ENCODE peak calls at places on chromosome 12, in five cellular contexts. O, V, P, A and F are unnamed samples.

GRCh38 chr12:115101518-115101917 is 417.5 kb upstream of the TBX3 start:
- DNase-seq in O (no peak), V (no peak), P (no peak), A (no peak), F (no peak)

GRCh38 chr12:43132291-43132690 is 419.7 kb downstream of the ADAMTS20 start:
- DNase-seq in O (no peak), V (no peak), P (no peak), A (no peak), F (no peak)

GRCh38 chr12:109029411-109029810 is 8.5 kb upstream of the SVOP start:
- DNase-seq in O (no peak), V (no peak), P (no peak), A (no peak), F (no peak)

GRCh38 chr12:20264608-20265114 is 103.7 kb upstream of the PDE3A start:
- DNase-seq in O (no peak), V (no peak), P (peak), A (no peak), F (no peak)

GRCh38 chr12:89663577-89664357 is 44.9 kb downstream of the ATP2B1 start:
- DNase-seq in O (peak), V (peak), P (no peak), A (no peak), F (no peak)

GRCh38 chr12:124496584-124496983 is 70.8 kb downstream of the NCOR2 start:
- DNase-seq in O (no peak), V (peak), P (no peak), A (no peak), F (no peak)

GRCh38 chr12:54364413-54364812 is at the start of gene GPR84:
- DNase-seq in O (peak), V (no peak), P (no peak), A (no peak), F (peak)

GRCh38 chr12:22729898-22730443 is 105.0 kb downstream of the ETNK1 start:
- DNase-seq in O (no peak), V (no peak), P (no peak), A (no peak), F (no peak)

GRCh38 chr12:49389092-49389703 is 21.9 kb downstream of the SPATS2 start:
- DNase-seq in O (no peak), V (no peak), P (peak), A (no peak), F (no peak)

GRCh38 chr12:75208851-75209781 is 523 bp downstream of the KCNC2 start:
- DNase-seq in O (no peak), V (no peak), P (no peak), A (no peak), F (no peak)

GRCh38 chr12:108565976-108566375 is 3.6 kb downstream of the ISCU start:
- DNase-seq in O (peak), V (no peak), P (no peak), A (no peak), F (peak)

GRCh38 chr12:77724367-77724957 is 106.2 kb upstream of the NAV3 start:
- DNase-seq in O (no peak), V (no peak), P (no peak), A (peak), F (no peak)

GRCh38 chr12:122935318-122935717 is 30.9 kb downstream of the ABCB9 start:
- DNase-seq in O (no peak), V (no peak), P (no peak), A (no peak), F (no peak)

GRCh38 chr12:54509660-54510059 is 12.1 kb downstream of the NCKAP1L start:
- DNase-seq in O (no peak), V (no peak), P (no peak), A (no peak), F (no peak)

GRCh38 chr12:946656-947055 is 2.8 kb downstream of the RAD52 start:
- DNase-seq in O (peak), V (no peak), P (no peak), A (no peak), F (no peak)

GRCh38 chr12:71197460-71197859 is 39.7 kb upstream of the TSPAN8 start:
- DNase-seq in O (no peak), V (no peak), P (no peak), A (no peak), F (no peak)

GRCh38 chr12:131076277-131076676 is 122.6 kb downstream of the ADGRD1 start:
- DNase-seq in O (no peak), V (no peak), P (no peak), A (no peak), F (no peak)

GRCh38 chr12:15049456-15050153 is 76.8 kb downstream of the PDE6H start:
- DNase-seq in O (no peak), V (no peak), P (no peak), A (no peak), F (no peak)

GRCh38 chr12:97456792-97457191 is 5.8 kb upstream of the RMST start:
- DNase-seq in O (no peak), V (no peak), P (no peak), A (no peak), F (no peak)

GRCh38 chr12:43057561-43057960 is 468.0 kb upstream of the PRICKLE1 start:
- DNase-seq in O (no peak), V (no peak), P (no peak), A (no peak), F (no peak)

GRCh38 chr12:761276-761675 is 8.9 kb downstream of the WNK1 start:
- DNase-seq in O (no peak), V (no peak), P (no peak), A (no peak), F (no peak)

GRCh38 chr12:4587108-4587507 is 25.1 kb downstream of the DYRK4 start:
- DNase-seq in O (no peak), V (no peak), P (no peak), A (no peak), F (no peak)

GRCh38 chr12:50062733-50063452 is 5.5 kb downstream of the ASIC1 start:
- DNase-seq in O (no peak), V (no peak), P (no peak), A (no peak), F (no peak)

GRCh38 chr12:112130461-112130998 is 5.2 kb downstream of the TRAFD1 start:
- DNase-seq in O (peak), V (no peak), P (no peak), A (no peak), F (no peak)

GRCh38 chr12:39764944-39765560 is 145.4 kb upstream of the ABCD2 start:
- DNase-seq in O (no peak), V (peak), P (no peak), A (peak), F (no peak)

GRCh38 chr12:94100254-94100653 is 48.1 kb upstream of the PLXNC1 start:
- DNase-seq in O (no peak), V (peak), P (no peak), A (no peak), F (no peak)

GRCh38 chr12:98154850-98155249 is 360.5 kb upstream of the TMPO start:
- DNase-seq in O (no peak), V (no peak), P (peak), A (peak), F (no peak)

GRCh38 chr12:7645395-7646177 is 20.1 kb downstream of the APOBEC1 start:
- DNase-seq in O (no peak), V (peak), P (no peak), A (peak), F (peak)

GRCh38 chr12:124599074-124599999 is 31.9 kb upstream of the NCOR2 start:
- DNase-seq in O (no peak), V (no peak), P (no peak), A (no peak), F (no peak)

GRCh38 chr12:51886021-51886710 is 1.7 kb upstream of the ANKRD33 start:
- DNase-seq in O (no peak), V (no peak), P (no peak), A (peak), F (peak)

GRCh38 chr12:59046763-59047534 is 126.6 kb upstream of the LRIG3 start:
- DNase-seq in O (no peak), V (no peak), P (no peak), A (no peak), F (no peak)

GRCh38 chr12:11016937-11017336 is 5.5 kb downstream of the TAS2R19 start:
- DNase-seq in O (no peak), V (no peak), P (no peak), A (no peak), F (no peak)

GRCh38 chr12:130710001-130710732 is 5.9 kb downstream of the RIMBP2 start:
- DNase-seq in O (no peak), V (no peak), P (no peak), A (no peak), F (no peak)

GRCh38 chr12:107593713-107594381 is 91.8 kb upstream of the PWP1 start:
- DNase-seq in O (peak), V (peak), P (no peak), A (no peak), F (peak)

GRCh38 chr12:106415134-106415533 is 57.6 kb downstream of the POLR3B start:
- DNase-seq in O (no peak), V (no peak), P (no peak), A (no peak), F (no peak)

GRCh38 chr12:2653461-2653965 is 141.3 kb upstream of the FKBP4 start:
- DNase-seq in O (no peak), V (no peak), P (no peak), A (no peak), F (no peak)

DNA sequence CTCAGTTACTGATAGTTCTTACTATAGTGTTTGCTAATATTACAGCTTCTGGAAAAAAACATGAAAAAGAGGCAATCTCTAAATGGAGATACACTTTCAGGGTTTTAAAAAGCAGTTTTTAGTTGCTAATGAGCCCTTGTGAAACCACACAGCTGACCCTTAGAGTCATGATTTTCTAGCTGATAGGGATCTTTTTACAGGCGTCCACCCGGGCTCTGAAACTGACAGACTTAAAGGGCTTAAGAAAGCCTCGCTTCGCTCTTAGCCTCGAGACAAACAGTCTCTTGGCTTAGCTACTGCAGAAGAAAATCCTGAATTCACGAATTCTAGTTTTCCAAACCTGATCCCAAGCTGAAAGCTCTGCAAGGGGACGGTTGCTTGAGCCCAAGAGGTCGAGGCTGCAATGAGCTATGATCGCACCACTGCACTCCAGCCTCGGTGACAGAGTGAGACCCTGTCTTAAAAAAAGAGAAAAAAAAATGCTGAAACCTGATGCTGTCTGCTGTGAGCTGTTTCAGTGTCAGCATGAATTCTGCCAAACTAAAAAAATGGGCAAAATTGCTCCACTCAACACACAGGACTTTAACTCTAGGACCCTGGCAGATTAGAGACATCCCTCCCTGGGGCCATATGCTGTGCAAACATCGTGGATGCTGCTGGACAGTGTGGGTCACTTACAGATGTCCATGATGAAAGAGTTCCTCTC is 3.0 kb upstream of the HPD start:
- DNase-seq in O (no peak), V (no peak), P (no peak), A (peak), F (no peak)
- H3K27ac ChIP-seq in O (no peak), V (no peak), P (no peak), A (peak), F (no peak)

GRCh38 chr12:66014818-66015217 is 115.7 kb downstream of the LLPH start:
- DNase-seq in O (no peak), V (no peak), P (no peak), A (peak), F (no peak)
- TF ChIP-seq GABPA in O (no peak), V (no peak), P (no peak), A (no peak), F (no peak)

GRCh38 chr12:80556566-80556965 is 112.5 kb downstream of the PTPRQ start:
- DNase-seq in O (no peak), V (no peak), P (no peak), A (no peak), F (no peak)

GRCh38 chr12:80553316-80553715 is 109.3 kb downstream of the PTPRQ start:
- DNase-seq in O (no peak), V (no peak), P (no peak), A (no peak), F (no peak)

GRCh38 chr12:80551897-80552296 is 107.9 kb downstream of the PTPRQ start:
- DNase-seq in O (no peak), V (no peak), P (no peak), A (no peak), F (no peak)
- TF ChIP-seq POLR2AphosphoS5 in O (no peak), V (no peak), P (no peak), A (no peak), F (no peak)

GRCh38 chr12:6345319-6346071 is 3.6 kb upstream of the TNFRSF1A start:
- DNase-seq in O (no peak), V (peak), P (no peak), A (peak), F (no peak)
- H3K27ac ChIP-seq in O (no peak), V (peak), P (no peak), A (no peak), F (peak)

GRCh38 chr12:120529641-120530314 is 820 bp upstream of the COQ5 start:
- DNase-seq in O (no peak), V (no peak), P (no peak), A (peak), F (peak)
- TF ChIP-seq GABPA in O (no peak), V (no peak), P (no peak), A (no peak), F (no peak)